ENCODE peak calls at places on chromosomes 6 and 20, in ten cellular contexts. J is lower leg skin, P is heart left ventricle, D is GM12891, T is Peyer's patch, A is sigmoid colon, K is right lobe of liver, U is A549, F is tibial nerve, O is K562. Q is an unnamed sample.

GRCh38 chr6:166862287-166862977 is 93.9 kb downstream of the RNASET2 start:
- DNase-seq in O (no peak), U (peak; percentile 5), A (no peak), J (no peak), P (peak; percentile 39), F (no peak), T (peak; percentile 37), K (no peak), D (peak; percentile 65), Q (no peak)

GRCh38 chr6:169921853-169922779 is 170.7 kb downstream of the ERMARD start:
- DNase-seq in F (no peak), T (no peak), P (no peak), A (peak; percentile 42), D (no peak), K (peak; percentile 80), J (no peak), O (no peak), U (no peak), Q (no peak)

GRCh38 chr20:33636776-33637175 is 25.4 kb upstream of the C20orf144 start:
- DNase-seq in U (no peak), J (no peak), P (no peak), D (no peak), K (no peak), T (no peak), A (no peak), F (no peak), O (no peak), Q (no peak)

GRCh38 chr6:99841297-99841696 is 152.7 kb downstream of the MCHR2 start:
- DNase-seq in U (no peak), A (no peak), P (no peak), J (no peak), K (no peak), O (no peak), T (no peak), D (no peak), F (no peak), Q (no peak)

GRCh38 chr6:22970004-22970403 is 400.6 kb downstream of the HDGFL1 start:
- DNase-seq in F (no peak), A (no peak), T (no peak), O (no peak), U (no peak), P (no peak), D (no peak), J (no peak), K (no peak), Q (no peak)

GRCh38 chr6:11710221-11710836 is 68.3 kb downstream of the ADTRP start:
- DNase-seq in J (no peak), K (no peak), O (no peak), D (no peak), A (no peak), T (peak; percentile 43), P (no peak), U (no peak), F (no peak), Q (no peak)

GRCh38 chr20:6530254-6530653 is 237.2 kb upstream of the BMP2 start:
- DNase-seq in U (no peak), O (no peak), K (no peak), T (no peak), A (no peak), F (no peak), D (no peak), J (no peak), P (no peak), Q (no peak)

GRCh38 chr20:39967806-39968205 is 721.2 kb downstream of the MAFB start:
- DNase-seq in O (no peak), F (no peak), T (no peak), P (no peak), U (no peak), J (no peak), D (no peak), K (no peak), A (no peak), Q (no peak)

GRCh38 chr20:4637081-4637797 is 84.5 kb upstream of the PRND start:
- DNase-seq in D (no peak), F (no peak), A (no peak), U (no peak), T (no peak), K (no peak), P (no peak), O (no peak), J (no peak), Q (no peak)
- TF ChIP-seq POLR2A in D (no peak), F (no peak), A (no peak), U (no peak), T (no peak), K (no peak), P (no peak), O (no peak), J (no peak), Q (no peak)

GRCh38 chr6:125743604-125744003 is 5.8 kb upstream of the HEY2 start:
- DNase-seq in J (no peak), T (no peak), O (no peak), D (no peak), F (no peak), K (no peak), A (no peak), P (no peak), U (no peak), Q (no peak)

GRCh38 chr6:125746019-125746414 is 3.4 kb upstream of the HEY2 start:
- DNase-seq in K (no peak), P (no peak), J (no peak), O (no peak), T (no peak), U (no peak), F (no peak), A (no peak), D (no peak), Q (no peak)

GRCh38 chr6:125747589-125748533 is 1.6 kb upstream of the HEY2 start:
- DNase-seq in A (peak; percentile 77), O (peak; percentile 32), F (peak; percentile 38), T (peak; percentile 26), P (peak; percentile 58), U (no peak), D (no peak), J (peak; percentile 89), K (peak; percentile 72), Q (no peak)

GRCh38 chr6:125746731-125747588 is 2.5 kb upstream of the HEY2 start:
- DNase-seq in J (peak; percentile 87), D (no peak), A (peak; percentile 75), F (peak; percentile 68), U (no peak), P (peak; percentile 85), O (peak; percentile 77), K (peak; percentile 85), T (peak; percentile 80), Q (no peak)

DNA sequence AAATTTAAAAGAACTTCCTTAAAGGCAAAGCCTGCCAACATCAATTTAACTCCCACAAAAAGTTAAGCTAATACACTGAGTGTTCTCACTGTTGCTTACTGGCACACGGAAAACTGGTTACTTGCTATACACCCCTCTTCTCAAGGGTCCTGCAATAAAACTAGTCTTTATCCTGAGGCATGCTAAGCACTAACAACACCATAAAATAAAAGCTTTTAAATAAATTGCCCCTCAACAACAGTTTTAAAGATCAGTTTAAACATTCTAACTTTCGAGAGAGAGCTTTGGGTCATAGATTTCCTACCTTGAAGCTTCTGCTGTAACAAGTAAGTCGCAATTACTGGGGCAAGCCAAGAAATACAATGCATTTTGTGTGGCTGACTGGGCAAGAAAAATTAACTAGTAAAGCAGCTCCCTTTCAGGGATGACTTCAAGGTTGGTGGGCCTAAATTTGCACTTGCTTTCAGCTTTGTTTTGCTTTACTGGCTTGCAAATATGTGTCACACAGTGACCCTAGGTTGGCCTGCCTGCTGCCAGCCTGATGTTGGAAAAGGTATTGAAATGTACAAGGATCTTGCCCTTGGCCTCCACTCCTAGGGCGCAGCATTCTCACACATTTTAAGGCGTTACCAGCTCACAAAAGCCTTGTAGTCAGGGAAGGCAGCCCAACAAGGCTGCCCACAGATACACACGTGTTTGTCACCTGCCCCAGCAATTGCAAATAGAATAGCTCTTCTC is 4.0 kb upstream of the HEY2 start:
- DNase-seq in D (no peak), O (no peak), P (no peak), U (no peak), K (no peak), T (no peak), A (no peak), J (no peak), F (no peak), Q (no peak)
- TF ChIP-seq POLR2A in D (no peak), O (no peak), P (no peak), U (no peak), K (no peak), T (no peak), A (no peak), J (no peak), F (no peak), Q (no peak)

GRCh38 chr6:31896493-31896855 is 1.0 kb downstream of the EHMT2 start:
- DNase-seq in P (no peak), D (no peak), O (no peak), T (no peak), U (no peak), K (no peak), F (no peak), J (no peak), A (no peak), Q (no peak)

GRCh38 chr6:31896856-31897611 is 464 bp downstream of the EHMT2 start:
- DNase-seq in J (no peak), A (no peak), P (no peak), D (no peak), U (no peak), F (no peak), K (peak; percentile 68), T (no peak), O (no peak), Q (no peak)

GRCh38 chr6:31898200-31899011 is 908 bp upstream of the EHMT2 start:
- DNase-seq in U (peak; percentile 26), T (peak; percentile 40), O (peak; percentile 71), K (no peak), D (no peak), F (no peak), J (no peak), P (no peak), A (no peak), Q (peak; percentile 50)

GRCh38 chr6:31899215-31899614 is 1.7 kb upstream of the EHMT2 start:
- DNase-seq in A (no peak), T (no peak), O (no peak), D (no peak), J (no peak), P (no peak), F (no peak), K (no peak), U (no peak), Q (no peak)

DNA sequence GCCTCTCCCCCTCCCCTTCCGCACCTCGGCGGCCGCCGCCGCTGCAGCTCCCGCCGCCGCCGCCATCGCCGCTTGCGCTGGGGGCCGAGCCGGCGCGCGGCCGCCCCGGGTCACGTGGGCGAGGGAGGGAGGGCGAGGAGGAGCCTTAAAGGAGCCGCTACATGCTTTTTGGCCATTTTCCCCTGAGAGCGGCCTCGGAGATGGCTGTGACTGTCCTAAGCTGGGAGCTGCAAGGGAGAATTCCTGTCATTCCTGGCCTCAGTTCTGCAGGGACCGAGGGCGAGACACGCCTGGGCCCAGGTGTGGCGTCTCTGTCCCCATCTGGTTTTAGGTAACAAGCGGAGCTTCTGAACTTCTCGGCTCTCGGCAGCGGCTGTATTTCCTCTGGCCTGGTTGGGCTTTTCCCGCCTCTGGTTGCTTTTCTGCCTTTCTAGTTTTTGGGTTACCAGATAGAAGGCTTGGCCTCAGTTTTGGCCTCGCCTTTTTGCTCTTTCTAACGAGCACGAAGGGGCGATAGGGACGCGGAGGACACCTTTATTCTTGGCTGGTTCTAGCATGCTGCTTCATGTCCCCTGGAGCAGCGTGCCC is at the start of gene EHMT2:
- DNase-seq in U (peak; percentile 61), F (peak; percentile 75), P (peak; percentile 88), A (peak; percentile 91), D (peak; percentile 88), T (peak; percentile 84), J (peak; percentile 96), O (peak; percentile 95), K (peak; percentile 90), Q (peak; percentile 79)
- TF ChIP-seq POLR2A in U (peak; percentile 44), F (peak; percentile 78), P (no peak), A (peak; percentile 69), D (no peak), T (peak; percentile 64), J (no peak), O (peak; percentile 84), K (peak; percentile 34), Q (peak; percentile 46)

DNA sequence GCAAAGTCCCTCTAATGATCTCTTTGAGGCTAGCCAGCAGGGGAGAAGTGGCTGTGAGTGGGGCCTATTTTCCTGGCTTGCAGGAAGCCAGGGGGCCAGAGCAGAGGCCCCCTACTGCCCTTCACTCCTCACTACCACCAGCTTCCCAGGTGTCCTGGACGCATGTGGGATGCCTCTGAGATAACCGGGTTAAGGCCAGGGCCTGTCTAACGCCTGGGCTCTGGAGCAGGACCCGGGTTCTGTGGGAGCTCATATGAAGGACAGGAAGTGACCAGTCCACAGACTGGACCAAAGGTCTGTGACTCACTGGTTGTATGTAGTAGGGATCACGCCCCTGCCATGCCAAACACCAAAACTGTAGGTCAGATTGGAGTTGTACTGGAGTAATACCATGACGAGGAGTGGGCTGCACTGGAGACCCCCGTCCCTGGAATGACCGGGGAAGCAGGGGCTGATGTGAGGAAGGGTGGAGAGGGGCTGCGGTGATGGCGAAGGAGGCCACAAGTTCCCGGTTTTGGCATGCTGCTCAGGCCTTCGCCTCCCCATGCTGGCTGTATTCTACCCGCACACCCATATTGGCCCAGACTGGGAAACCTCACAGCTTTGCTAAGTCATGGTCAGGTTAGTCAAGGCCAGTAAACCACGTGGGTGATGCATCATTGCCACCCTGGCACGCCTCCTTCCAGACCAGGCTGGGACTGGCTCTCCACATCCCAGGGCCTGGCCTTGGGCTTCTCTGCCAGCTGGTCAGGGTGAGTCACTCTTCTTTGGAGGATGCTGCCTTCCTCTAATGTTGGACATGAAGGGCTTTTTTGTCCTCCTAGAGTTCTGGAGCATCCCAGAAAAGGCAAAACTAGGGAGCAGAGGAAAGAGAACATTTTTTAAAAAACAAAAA is 54.0 kb downstream of the PCNA start:
- DNase-seq in F (no peak), P (no peak), U (peak; percentile 92), D (no peak), J (peak; percentile 87), O (no peak), T (no peak), A (peak; percentile 68), K (peak; percentile 66), Q (peak; percentile 85)
- TF ChIP-seq POLR2A in F (no peak), P (no peak), U (no peak), D (no peak), J (no peak), O (no peak), T (no peak), A (no peak), K (no peak), Q (peak; percentile 63)